ENCODE peak calls at places on chromosomes 11 and 22, in nine cellular contexts. Z is heart left ventricle; P is upper lobe of left lung; X is tibial nerve; D is Caco-2; T is pancreas; N is CD8-positive, alpha-beta memory T cell; K is Peyer's patch; M is cardiac muscle cell. S is an unnamed sample.

GRCh38 chr11:17603056-17603825 is 56.2 kb downstream of the OTOG start:
- DNase-seq in X (no peak), N (no peak), D (no peak), K (peak; percentile 6), P (no peak), T (no peak), Z (no peak), M (no peak), S (no peak)

GRCh38 chr22:36928181-36928580 is 14.8 kb downstream of the CSF2RB start:
- DNase-seq in P (no peak), N (no peak), X (no peak), K (no peak), T (no peak), D (no peak), Z (no peak), M (no peak), S (no peak)

GRCh38 chr11:108128772-108129171 is 7.4 kb downstream of the ACAT1 start:
- DNase-seq in X (no peak), Z (no peak), K (no peak), T (no peak), N (no peak), D (no peak), M (no peak), P (no peak), S (no peak)

GRCh38 chr11:130513132-130513531 is 64.7 kb downstream of the ADAMTS15 start:
- DNase-seq in K (no peak), T (no peak), N (no peak), Z (peak; percentile 73), M (no peak), P (no peak), X (no peak), D (no peak), S (no peak)

GRCh38 chr11:8093931-8094575 is 13.0 kb downstream of the TUB start:
- DNase-seq in X (no peak), M (no peak), T (no peak), K (no peak), Z (no peak), N (no peak), D (no peak), P (no peak), S (no peak)

GRCh38 chr11:69377029-69377952 is 83.3 kb downstream of the MYEOV start:
- DNase-seq in T (no peak), P (peak; percentile 11), M (no peak), X (no peak), K (no peak), N (no peak), Z (no peak), D (peak; percentile 56), S (peak; percentile 44)

GRCh38 chr11:111983187-111983986 is 41.8 kb upstream of the DLAT start:
- DNase-seq in T (peak; percentile 83), P (peak; percentile 68), Z (no peak), N (no peak), K (no peak), M (peak; percentile 16), X (no peak), D (peak; percentile 82), S (peak; percentile 39)

GRCh38 chr22:25012743-25013142 is 60.2 kb downstream of the KIAA1671 start:
- DNase-seq in P (no peak), M (no peak), X (no peak), K (no peak), D (no peak), T (no peak), Z (no peak), N (no peak), S (no peak)

GRCh38 chr11:42901084-42901483 is 410.7 kb upstream of the API5 start:
- DNase-seq in Z (no peak), D (no peak), P (no peak), K (no peak), M (no peak), X (no peak), N (no peak), T (no peak), S (peak; percentile 12)

GRCh38 chr11:47532597-47533213 is 20.2 kb downstream of the CELF1 start:
- DNase-seq in D (no peak), K (no peak), P (no peak), X (no peak), T (no peak), Z (no peak), M (peak; percentile 50), N (no peak), S (peak; percentile 69)

GRCh38 chr11:19576054-19576453 is 136.6 kb upstream of the NAV2 start:
- DNase-seq in Z (no peak), D (no peak), T (no peak), N (no peak), X (no peak), K (no peak), P (peak; percentile 76), M (no peak), S (no peak)

GRCh38 chr22:46953968-46954755 is 191.7 kb downstream of the TBC1D22A start:
- DNase-seq in X (no peak), M (peak; percentile 10), K (no peak), Z (no peak), N (no peak), D (no peak), P (no peak), T (no peak), S (no peak)

GRCh38 chr11:84870486-84870885 is 756.7 kb downstream of the DLG2 start:
- DNase-seq in M (no peak), T (no peak), P (no peak), Z (no peak), N (no peak), K (no peak), D (no peak), X (no peak), S (no peak)

GRCh38 chr11:62573592-62574362 is at the start of gene EEF1G:
- DNase-seq in M (peak; percentile 100), P (peak; percentile 100), Z (peak; percentile 98), N (peak; percentile 96), T (peak; percentile 100), K (peak; percentile 98), D (peak; percentile 100), X (peak; percentile 98), S (peak; percentile 100)
- H3K36me3 ChIP-seq in M (peaks cover 46% of the 10 kb centered on the region), P (peaks cover 23% of the 10 kb centered on the region), Z (peaks cover 61% of the 10 kb centered on the region), N (peaks cover 39% of the 10 kb centered on the region), T (no peaks in the 10 kb centered on the region), K (no peaks in the 10 kb centered on the region), D (peaks cover 6% of the 10 kb centered on the region), X (peaks cover 2% of the 10 kb centered on the region), S (peaks cover 61% of the 10 kb centered on the region)

GRCh38 chr22:43860126-43860525 is 2.2 kb downstream of the SULT4A1 start:
- DNase-seq in P (no peak), X (no peak), D (peak; percentile 10), M (no peak), T (no peak), K (no peak), N (no peak), Z (no peak), S (no peak)

GRCh38 chr22:43861529-43861928 is 784 bp downstream of the SULT4A1 start:
- DNase-seq in P (no peak), X (no peak), N (no peak), D (peak; percentile 12), T (no peak), K (no peak), M (peak; percentile 49), Z (no peak), S (no peak)

GRCh38 chr22:43862074-43862881 is at the start of gene SULT4A1:
- DNase-seq in D (peak; percentile 21), P (no peak), Z (no peak), M (peak; percentile 63), K (no peak), T (no peak), X (no peak), N (no peak), S (peak; percentile 39)

GRCh38 chr22:43860831-43861230 is 1.5 kb downstream of the SULT4A1 start:
- DNase-seq in T (no peak), D (peak; percentile 17), P (no peak), K (no peak), N (no peak), X (no peak), M (no peak), Z (peak; percentile 34), S (no peak)

DNA sequence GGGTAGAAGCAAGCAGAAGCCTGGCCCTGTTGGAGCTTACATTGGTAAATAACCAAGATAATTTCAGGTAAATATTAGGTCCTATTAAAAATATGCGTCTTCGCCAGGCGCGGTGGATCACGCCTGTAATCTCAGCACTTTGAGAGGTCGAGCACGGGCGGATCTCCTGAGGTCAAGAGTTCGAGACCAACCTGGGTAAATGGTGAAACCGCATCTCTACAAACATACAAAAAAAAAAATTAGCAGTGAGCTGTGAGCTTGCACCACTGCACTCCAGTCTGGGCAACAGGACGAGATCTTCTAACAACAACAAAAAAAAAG is 529 bp upstream of the SULT4A1 start:
- DNase-seq in P (no peak), Z (no peak), X (no peak), M (no peak), T (no peak), N (no peak), D (no peak), K (no peak), S (no peak)
- H3K4me3 ChIP-seq in P (no peak overlapping the region), Z (no peak overlapping the region), X (no peak overlapping the region), M (peak overlapping the region; percentile 6), T (no peak overlapping the region), N (no peak overlapping the region), D (no peak overlapping the region), K (no peak overlapping the region), S (peak overlapping the region; percentile 12)

GRCh38 chr11:113670830-113671215 is 35.3 kb downstream of the TMPRSS5 start:
- DNase-seq in Z (no peak), D (peak; percentile 71), P (no peak), X (no peak), T (no peak), M (no peak), K (no peak), N (no peak), S (no peak)
- H3K4me1 ChIP-seq in Z (no peaks in the 10 kb centered on the region), D (peaks cover 76% of the 10 kb centered on the region), P (no peaks in the 10 kb centered on the region), X (no peaks in the 10 kb centered on the region), T (no peaks in the 10 kb centered on the region), M (no peaks in the 10 kb centered on the region), K (no peaks in the 10 kb centered on the region), N (no peaks in the 10 kb centered on the region), S (no peaks in the 10 kb centered on the region)

GRCh38 chr11:3121416-3121815 is 43.7 kb downstream of the OSBPL5 start:
- DNase-seq in T (no peak), D (no peak), Z (no peak), P (no peak), K (no peak), M (no peak), N (no peak), X (no peak), S (no peak)
- H3K36me3 ChIP-seq in T (no peaks in the 10 kb centered on the region), D (no peaks in the 10 kb centered on the region), Z (peaks cover 49% of the 10 kb centered on the region), P (no peaks in the 10 kb centered on the region), K (no peaks in the 10 kb centered on the region), M (no peaks in the 10 kb centered on the region), N (no peaks in the 10 kb centered on the region), X (peaks cover 5% of the 10 kb centered on the region), S (peaks cover 4% of the 10 kb centered on the region)

GRCh38 chr11:24372491-24372890 is 124.4 kb upstream of the LUZP2 start:
- DNase-seq in K (no peak), X (no peak), M (no peak), P (no peak), T (no peak), N (no peak), D (no peak), Z (no peak), S (no peak)
- H3K4me3 ChIP-seq in K (no peak overlapping the region), X (no peak overlapping the region), M (no peak overlapping the region), P (no peak overlapping the region), T (no peak overlapping the region), N (no peak overlapping the region), D (no peak overlapping the region), Z (no peak overlapping the region), S (no peak overlapping the region)

GRCh38 chr11:129319201-129319600 is 56.4 kb upstream of the BARX2 start:
- DNase-seq in M (no peak), T (no peak), P (no peak), K (no peak), D (no peak), X (no peak), N (no peak), Z (no peak), S (peak; percentile 64)
- H3K4me1 ChIP-seq in M (no peaks in the 10 kb centered on the region), T (peaks cover 31% of the 10 kb centered on the region), P (peaks cover 54% of the 10 kb centered on the region), K (peaks cover 29% of the 10 kb centered on the region), D (peaks cover 73% of the 10 kb centered on the region), X (no peaks in the 10 kb centered on the region), N (no peaks in the 10 kb centered on the region), Z (no peaks in the 10 kb centered on the region), S (peaks cover 56% of the 10 kb centered on the region)

GRCh38 chr11:63737718-63738117 is 30.9 kb downstream of the ZFTA start:
- DNase-seq in D (no peak), P (no peak), Z (no peak), N (no peak), T (no peak), X (no peak), K (no peak), M (no peak), S (peak; percentile 29)
- H3K36me3 ChIP-seq in D (no peaks in the 10 kb centered on the region), P (no peaks in the 10 kb centered on the region), Z (no peaks in the 10 kb centered on the region), N (no peaks in the 10 kb centered on the region), T (no peaks in the 10 kb centered on the region), X (no peaks in the 10 kb centered on the region), K (no peaks in the 10 kb centered on the region), M (no peaks in the 10 kb centered on the region), S (no peaks in the 10 kb centered on the region)